ENCODE peak calls at places on chromosomes 16 and 17, in eight cellular contexts. A is GM23248, B is HEK293T, M is transverse colon, K is psoas muscle, T is left colon, L is epithelial cell of esophagus, Z is WTC11. I is an unnamed sample.

GRCh38 chr17:31216053-31216751 is 80.8 kb downstream of the OMG start:
- DNase-seq in T (no peak), M (no peak), Z (no peak), B (peak), A (peak), L (peak), K (no peak), I (no peak)

GRCh38 chr17:28413804-28414203 is 7.8 kb upstream of the SLC46A1 start:
- DNase-seq in M (no peak), B (no peak), T (no peak), L (no peak), Z (no peak), K (no peak), A (no peak), I (no peak)

GRCh38 chr16:81583893-81584705 is 139.5 kb downstream of the CMIP start:
- DNase-seq in L (peak), Z (no peak), T (peak), M (peak), A (peak), B (no peak), K (no peak), I (peak)

GRCh38 chr16:28212532-28212873 is 738 bp upstream of the XPO6 start:
- DNase-seq in A (peak), K (no peak), Z (no peak), M (no peak), B (no peak), L (peak), T (no peak), I (no peak)

GRCh38 chr17:48728232-48729231 is at the start of gene HOXB13:
- DNase-seq in L (no peak), Z (no peak), B (peak), A (peak), K (no peak), M (peak), T (peak), I (no peak)

GRCh38 chr16:21619765-21620462 is 20.5 kb downstream of the METTL9 start:
- DNase-seq in Z (no peak), A (no peak), L (no peak), T (no peak), K (no peak), B (no peak), M (no peak), I (no peak)

GRCh38 chr17:43768382-43768781 is 9.8 kb upstream of the SOST start:
- DNase-seq in T (peak), L (no peak), M (peak), B (no peak), Z (no peak), K (no peak), A (no peak), I (peak)

GRCh38 chr17:31736855-31737625 is 122.0 kb downstream of the COPRS start:
- DNase-seq in B (no peak), L (no peak), T (no peak), M (no peak), Z (no peak), A (no peak), K (no peak), I (no peak)

GRCh38 chr17:66190738-66191606 is 961 bp downstream of the CEP112 start:
- DNase-seq in L (peak), B (peak), A (peak), Z (no peak), M (no peak), K (no peak), T (no peak), I (no peak)

GRCh38 chr16:52090080-52090479 is 456.9 kb downstream of the TOX3 start:
- DNase-seq in M (no peak), K (no peak), B (no peak), T (no peak), Z (no peak), A (peak), L (peak), I (no peak)

GRCh38 chr16:56087636-56088035 is 103.7 kb upstream of the GNAO1 start:
- DNase-seq in B (no peak), Z (no peak), K (no peak), L (no peak), M (no peak), T (no peak), A (no peak), I (no peak)

GRCh38 chr17:37327341-37328090 is 48.3 kb upstream of the C17orf78 start:
- DNase-seq in K (no peak), A (peak), M (no peak), T (no peak), Z (no peak), L (no peak), B (no peak), I (no peak)

GRCh38 chr16:70650216-70650615 is 3.9 kb downstream of the IL34 start:
- DNase-seq in A (no peak), B (no peak), L (no peak), K (no peak), M (no peak), Z (no peak), T (no peak), I (no peak)

GRCh38 chr16:15811778-15812750 is 44.8 kb downstream of the MYH11 start:
- DNase-seq in A (peak), T (no peak), L (peak), B (no peak), M (no peak), K (no peak), Z (no peak), I (no peak)

GRCh38 chr16:88002749-88003148 is 51.5 kb downstream of the BANP start:
- DNase-seq in K (no peak), M (no peak), L (no peak), B (no peak), A (no peak), Z (no peak), T (no peak), I (no peak)

GRCh38 chr16:1613728-1614225 is 1.6 kb downstream of the CRAMP1 start:
- DNase-seq in A (peak), Z (peak), K (no peak), M (peak), T (peak), L (peak), B (no peak), I (no peak)

GRCh38 chr17:46777943-46778915 is 40.3 kb downstream of the WNT3 start:
- DNase-seq in Z (no peak), K (no peak), A (peak), T (no peak), B (no peak), L (no peak), M (no peak), I (no peak)

GRCh38 chr17:33520404-33521032 is 227.4 kb upstream of the ASIC2 start:
- DNase-seq in B (peak), L (peak), Z (peak), K (no peak), M (peak), A (peak), T (peak), I (no peak)

GRCh38 chr16:64051826-64052225 is 1070.0 kb downstream of the CDH11 start:
- DNase-seq in A (peak), Z (no peak), B (no peak), M (no peak), K (no peak), L (peak), T (no peak), I (no peak)

GRCh38 chr16:88023366-88023765 is 72.1 kb downstream of the BANP start:
- DNase-seq in A (no peak), K (no peak), B (no peak), Z (no peak), T (no peak), L (no peak), M (no peak), I (peak)

GRCh38 chr16:85984947-85985451 is 86.0 kb downstream of the IRF8 start:
- DNase-seq in K (no peak), A (no peak), Z (no peak), B (no peak), L (no peak), M (peak), T (peak), I (peak)

GRCh38 chr17:37450090-37450489 is 39.6 kb upstream of the DUSP14 start:
- DNase-seq in A (no peak), L (peak), M (no peak), B (no peak), T (no peak), Z (no peak), K (no peak), I (no peak)

I was measured in Peyer's patch.